ENCODE peak calls at places on chromosomes 7 and 10, in ten cellular contexts. Z is suprapubic skin; S is H9; G is psoas muscle; R is AG04450; D is neural progenitor cell; B is OCI-LY7; F is tibial nerve; W is CD4-positive, alpha-beta T cell; I is mucosa of descending colon. A is an unnamed sample. For H3K9me3, the result is how much of the 10 kb centered on the place peaks cover.

GRCh38 chr7:117088623-117089199 is 135.4 kb downstream of the ST7 start:
- DNase-seq in Z (no peak), S (no peak), G (no peak), R (no peak), D (no peak), B (no peak), F (no peak), W (no peak), I (peak), A (no peak)

GRCh38 chr7:105304040-105304895 is 84.5 kb downstream of the SRPK2 start:
- DNase-seq in Z (no peak), S (no peak), G (no peak), R (peak), D (no peak), B (no peak), F (no peak), W (no peak), I (no peak), A (no peak)

GRCh38 chr7:125504848-125505247 is 575.2 kb upstream of the POT1 start:
- DNase-seq in Z (no peak), S (no peak), G (no peak), R (no peak), D (no peak), B (no peak), F (no peak), W (no peak), I (no peak), A (no peak)

GRCh38 chr10:115417585-115418265 is 324.6 kb downstream of the ATRNL1 start:
- DNase-seq in Z (no peak), S (peak), G (no peak), R (peak), D (peak), B (peak), F (no peak), W (no peak), I (peak), A (no peak)

GRCh38 chr7:12726908-12727307 is 39.5 kb downstream of the ARL4A start:
- DNase-seq in Z (no peak), S (no peak), G (no peak), R (no peak), D (no peak), B (no peak), F (no peak), W (no peak), I (no peak), A (no peak)

GRCh38 chr7:65915921-65916657 is 43.2 kb downstream of the VKORC1L1 start:
- DNase-seq in Z (no peak), S (no peak), G (no peak), R (no peak), D (no peak), B (peak), F (no peak), W (no peak), I (no peak), A (no peak)

GRCh38 chr7:27846388-27846787 is 106.4 kb downstream of the TAX1BP1 start:
- DNase-seq in Z (no peak), S (no peak), G (no peak), R (no peak), D (no peak), B (no peak), F (no peak), W (no peak), I (no peak), A (no peak)

GRCh38 chr10:30803901-30804322 is 174.4 kb upstream of the LYZL2 start:
- DNase-seq in Z (peak), S (no peak), G (peak), R (peak), D (no peak), B (no peak), F (peak), W (no peak), I (no peak), A (no peak)

GRCh38 chr7:44914992-44915607 is 29.8 kb upstream of the PURB start:
- DNase-seq in Z (no peak), S (no peak), G (no peak), R (no peak), D (no peak), B (no peak), F (no peak), W (peak), I (peak), A (no peak)

GRCh38 chr10:114379631-114380041 is 24.7 kb downstream of the AFAP1L2 start:
- DNase-seq in Z (no peak), S (no peak), G (no peak), R (no peak), D (no peak), B (no peak), F (no peak), W (no peak), I (peak), A (no peak)

GRCh38 chr7:33907625-33908024 is 2.3 kb downstream of the BMPER start:
- DNase-seq in Z (no peak), S (no peak), G (no peak), R (no peak), D (no peak), B (no peak), F (no peak), W (no peak), I (no peak), A (no peak)

GRCh38 chr7:4134631-4135030 is 547.5 kb upstream of the FOXK1 start:
- DNase-seq in Z (no peak), S (no peak), G (no peak), R (no peak), D (no peak), B (no peak), F (no peak), W (no peak), I (no peak), A (no peak)

GRCh38 chr10:110207805-110208613 is 604 bp downstream of the MXI1 start:
- DNase-seq in Z (no peak), S (peak), G (peak), R (no peak), D (peak), B (peak), F (no peak), W (peak), I (peak), A (peak)

GRCh38 chr10:31604141-31604540 is 285.1 kb downstream of the ZEB1 start:
- DNase-seq in Z (no peak), S (no peak), G (peak), R (no peak), D (no peak), B (no peak), F (no peak), W (no peak), I (no peak), A (no peak)

GRCh38 chr7:1033546-1034145 is 10.7 kb upstream of the GPR146 start:
- DNase-seq in Z (no peak), S (no peak), G (peak), R (no peak), D (no peak), B (no peak), F (no peak), W (no peak), I (no peak), A (peak)

GRCh38 chr10:84296071-84296981 is 32.1 kb upstream of the CCSER2 start:
- DNase-seq in Z (no peak), S (peak), G (no peak), R (peak), D (no peak), B (no peak), F (no peak), W (no peak), I (no peak), A (no peak)

GRCh38 chr10:116679351-116679750 is 58.6 kb downstream of the PNLIPRP2 start:
- DNase-seq in Z (no peak), S (no peak), G (no peak), R (no peak), D (no peak), B (no peak), F (no peak), W (no peak), I (no peak), A (no peak)

GRCh38 chr10:43998021-43998809 is 349.5 kb upstream of the ZNF32 start:
- DNase-seq in Z (no peak), S (no peak), G (no peak), R (no peak), D (no peak), B (no peak), F (no peak), W (no peak), I (no peak), A (no peak)

GRCh38 chr10:111267673-111268072 is 190.8 kb downstream of the ADRA2A start:
- DNase-seq in Z (no peak), S (no peak), G (no peak), R (no peak), D (no peak), B (no peak), F (no peak), W (no peak), I (no peak), A (no peak)

GRCh38 chr10:14219411-14219810 is 111.3 kb downstream of the FRMD4A start:
- DNase-seq in Z (no peak), S (no peak), G (no peak), R (no peak), D (no peak), B (no peak), F (no peak), W (no peak), I (no peak), A (no peak)

GRCh38 chr7:16923019-16923418 is 41.2 kb upstream of the AGR3 start:
- DNase-seq in Z (no peak), S (no peak), G (no peak), R (no peak), D (no peak), B (no peak), F (no peak), W (no peak), I (no peak), A (no peak)

DNA sequence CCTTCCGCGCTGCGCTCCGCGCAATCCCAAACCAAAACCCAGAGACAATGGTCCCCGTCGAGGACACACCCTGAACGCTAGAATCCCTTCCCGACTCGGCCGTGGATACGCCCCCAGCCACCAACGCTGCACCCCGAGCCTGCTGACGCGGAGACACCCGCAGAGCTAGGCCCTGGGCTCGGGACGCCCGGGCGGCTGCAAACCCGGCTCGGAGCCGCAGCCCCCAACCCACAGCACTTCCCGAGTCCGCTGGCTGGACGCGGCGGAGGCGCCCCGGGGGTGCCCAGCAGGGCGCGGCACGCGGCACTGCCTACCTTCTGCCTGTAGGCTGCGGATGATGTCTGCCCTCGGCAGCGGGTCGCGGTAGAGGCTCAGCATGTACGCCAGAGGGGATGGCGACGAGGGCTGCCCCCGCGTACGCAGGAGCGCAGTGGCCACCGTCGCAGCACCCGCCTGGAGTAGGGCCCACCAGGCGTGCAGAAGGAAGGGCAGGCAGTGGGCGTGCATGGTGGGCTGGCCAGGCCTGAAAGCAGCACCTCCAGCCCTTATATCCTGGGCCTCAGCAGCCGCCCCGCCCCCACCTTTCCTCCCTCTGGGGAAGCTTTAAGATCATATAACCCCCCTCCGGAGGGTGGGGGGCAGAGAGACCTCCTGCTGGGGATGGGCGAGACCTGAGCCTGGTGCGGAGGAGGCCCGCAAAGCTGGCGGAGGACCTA is at the start of gene NODAL:
- DNase-seq in Z (no peak), S (peak), G (no peak), R (no peak), D (peak), B (no peak), F (no peak), W (no peak), I (no peak), A (no peak)
- TF ChIP-seq CTCF in Z (no peak), S (peak), G (no peak), R (no peak), D (no peak), B (no peak), F (no peak), W (no peak), I (no peak), A (no peak)

GRCh38 chr10:93189959-93190358 is 116.3 kb downstream of the CYP26A1 start:
- DNase-seq in Z (no peak), S (no peak), G (no peak), R (no peak), D (no peak), B (no peak), F (no peak), W (no peak), I (no peak), A (no peak)
- H3K9me3 ChIP-seq in Z (under half), S (under half), G (under half), R (under half), D (under half), B (under half), F (under half), W (under half), I (under half), A (under half)

GRCh38 chr10:49700997-49701396 is 21.5 kb downstream of the C10orf53 start:
- DNase-seq in Z (no peak), S (peak), G (no peak), R (no peak), D (peak), B (no peak), F (no peak), W (no peak), I (no peak), A (no peak)
- TF ChIP-seq CTCF in Z (no peak), S (peak), G (no peak), R (no peak), D (peak), B (peak), F (no peak), W (no peak), I (no peak), A (no peak)

DNA sequence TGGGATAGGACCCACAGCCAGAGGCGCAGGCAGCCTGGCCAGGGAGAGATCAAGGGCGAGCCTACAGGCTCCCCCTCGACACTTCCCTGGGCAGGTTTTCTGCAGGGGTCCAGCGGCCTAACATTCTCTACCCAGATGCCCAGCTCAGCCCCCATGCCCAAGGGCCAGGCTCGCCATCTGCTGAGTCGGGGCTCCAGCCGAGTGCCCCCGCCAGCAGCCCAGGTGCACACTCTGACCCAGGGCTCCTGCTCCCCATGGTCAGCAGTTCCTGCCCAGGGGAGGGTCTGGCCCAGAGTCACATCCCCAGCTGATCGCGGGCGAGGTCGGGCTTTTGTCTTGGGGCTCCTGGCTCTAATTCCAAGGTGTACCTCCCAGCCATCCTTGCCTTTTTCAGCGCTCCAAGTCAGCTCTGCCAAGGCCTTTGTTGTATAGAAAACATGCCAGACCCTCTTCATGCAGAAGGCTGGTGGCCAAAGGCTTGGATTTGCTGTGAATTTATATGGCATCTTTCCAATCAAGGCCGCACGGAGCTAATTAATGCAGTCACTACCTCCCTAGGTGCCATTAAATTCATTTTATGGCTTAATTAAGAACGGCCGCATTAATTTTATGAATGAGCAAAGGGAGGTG is 120.7 kb downstream of the LRRC18 start:
- DNase-seq in Z (no peak), S (no peak), G (no peak), R (no peak), D (no peak), B (no peak), F (no peak), W (no peak), I (no peak), A (no peak)
- H3K9me3 ChIP-seq in Z (under half), S (under half), G (under half), R (under half), D (under half), B (under half), F (under half), W (under half), I (under half), A (under half)